ENCODE peak calls at places on chromosomes 7 and 10, in five cellular contexts. L is CD4-positive, alpha-beta T cell; D is left kidney; X is NCI-H1092 treated with DMSO at 0.1 percent for 48 hours; I is fibroblast of gingiva. T is an unnamed sample.

GRCh38 chr10:97792058-97792721 is 20.4 kb upstream of the SFRP5 start:
- DNase-seq in I (peak; percentile 37), X (peak; percentile 30), L (peak; percentile 68), D (peak; percentile 80), T (peak; percentile 83)

GRCh38 chr7:67440321-67440720 is 443.7 kb downstream of the TYW1 start:
- DNase-seq in L (no peak), I (no peak), X (no peak), D (no peak), T (no peak)

GRCh38 chr7:22782616-22783232 is 39.9 kb downstream of the TOMM7 start:
- DNase-seq in I (peak; percentile 33), D (peak; percentile 54), L (peak; percentile 65), X (peak; percentile 67), T (peak; percentile 49)

GRCh38 chr10:101301111-101301731 is 52.7 kb upstream of the BTRC start:
- DNase-seq in I (no peak), L (peak; percentile 18), X (peak; percentile 36), D (peak; percentile 54), T (no peak)

GRCh38 chr7:155170331-155170730 is 100.2 kb downstream of the HTR5A start:
- DNase-seq in X (no peak), L (no peak), D (no peak), I (no peak), T (no peak)

GRCh38 chr7:158684329-158684728 is 20.3 kb downstream of the NCAPG2 start:
- DNase-seq in D (no peak), L (no peak), I (peak; percentile 56), X (no peak), T (peak; percentile 75)

GRCh38 chr7:102938679-102939078 is 25.9 kb downstream of the LRRC17 start:
- DNase-seq in X (no peak), I (no peak), D (no peak), L (no peak), T (no peak)

GRCh38 chr10:126867567-126868365 is 37.5 kb upstream of the DOCK1 start:
- DNase-seq in L (no peak), X (no peak), D (no peak), I (peak; percentile 98), T (peak; percentile 95)

GRCh38 chr10:21534611-21535493 is 820 bp downstream of the MLLT10 start:
- DNase-seq in I (peak; percentile 52), D (peak; percentile 88), X (peak; percentile 48), L (peak; percentile 38), T (peak; percentile 73)

GRCh38 chr7:32070406-32071360 is at the start of gene PDE1C:
- DNase-seq in X (peak; percentile 61), D (peak; percentile 76), L (no peak), I (no peak), T (peak; percentile 67)

GRCh38 chr7:93427107-93427506 is 147.4 kb downstream of the CALCR start:
- DNase-seq in X (no peak), I (no peak), D (no peak), L (no peak), T (no peak)

GRCh38 chr7:43205171-43205795 is 92.8 kb downstream of the HECW1 start:
- DNase-seq in D (no peak), X (no peak), I (no peak), L (no peak), T (no peak)

GRCh38 chr7:44173911-44174693 is 15.1 kb downstream of the GCK start:
- DNase-seq in I (no peak), L (no peak), X (no peak), D (no peak), T (no peak)

GRCh38 chr7:102303669-102304422 is 17.2 kb downstream of the SH2B2 start:
- DNase-seq in D (no peak), L (no peak), I (no peak), X (no peak), T (no peak)

GRCh38 chr7:28666144-28666543 is 253.8 kb downstream of the CREB5 start:
- DNase-seq in D (no peak), X (no peak), I (no peak), L (no peak), T (peak; percentile 26)

GRCh38 chr7:155669717-155670505 is 25.4 kb downstream of the RBM33 start:
- DNase-seq in L (no peak), I (peak; percentile 64), D (no peak), X (no peak), T (peak; percentile 39)

GRCh38 chr7:45702751-45703150 is 128.6 kb downstream of the ADCY1 start:
- DNase-seq in L (no peak), X (no peak), I (no peak), D (no peak), T (no peak)

GRCh38 chr7:115827305-115828045 is 203.1 kb downstream of the TFEC start:
- DNase-seq in D (no peak), I (no peak), L (no peak), X (no peak), T (no peak)

GRCh38 chr10:110914411-110914810 is 4.6 kb downstream of the BBIP1 start:
- DNase-seq in X (no peak), L (no peak), D (no peak), I (peak; percentile 46), T (no peak)

GRCh38 chr7:139851770-139852481 is 22.9 kb downstream of the TBXAS1 start:
- DNase-seq in L (no peak), D (no peak), X (no peak), I (no peak), T (no peak)

GRCh38 chr7:100109521-100110163 is 8.2 kb downstream of the AP4M1 start:
- DNase-seq in I (no peak), L (no peak), X (no peak), D (no peak), T (no peak)

GRCh38 chr10:91987397-91988037 is 63.9 kb downstream of the BTAF1 start:
- DNase-seq in L (no peak), I (no peak), X (no peak), D (no peak), T (no peak)

GRCh38 chr10:103676058-103676785 is 179.2 kb downstream of the SH3PXD2A start:
- DNase-seq in I (peak; percentile 87), D (no peak), X (no peak), L (no peak), T (peak; percentile 82)

GRCh38 chr10:24722676-24723385 is 856 bp downstream of the ARHGAP21 start:
- DNase-seq in I (peak; percentile 56), D (peak; percentile 84), X (peak; percentile 20), L (peak; percentile 28), T (peak; percentile 86)

GRCh38 chr10:12348341-12348869 is 942 bp upstream of the CAMK1D start:
- DNase-seq in D (peak; percentile 50), X (no peak), I (no peak), L (no peak), T (no peak)

GRCh38 chr7:94231333-94231732 is 163.4 kb upstream of the COL1A2 start:
- DNase-seq in I (no peak), L (no peak), X (no peak), D (no peak), T (no peak)

GRCh38 chr7:101169838-101170531 is 4.6 kb upstream of the VGF start:
- DNase-seq in L (peak; percentile 72), D (peak; percentile 89), I (peak; percentile 55), X (peak; percentile 69), T (peak; percentile 87)

GRCh38 chr7:20214787-20215669 is 2.2 kb downstream of the MACC1 start:
- DNase-seq in D (no peak), L (no peak), I (no peak), X (no peak), T (no peak)

GRCh38 chr7:116782177-116782711 is 80.1 kb upstream of the CAPZA2 start:
- DNase-seq in I (peak; percentile 90), L (no peak), X (no peak), D (no peak), T (peak; percentile 88)

GRCh38 chr10:3782456-3783312 is 2.3 kb downstream of the KLF6 start:
- DNase-seq in X (no peak), I (peak; percentile 94), L (peak; percentile 53), D (peak; percentile 73), T (peak; percentile 94)

GRCh38 chr10:511101-511848 is 178.2 kb downstream of the DIP2C start:
- DNase-seq in D (peak; percentile 97), L (peak; percentile 74), X (peak; percentile 26), I (peak; percentile 95), T (peak; percentile 96)

GRCh38 chr7:114879554-114879953 is 42.3 kb upstream of the MDFIC start:
- DNase-seq in L (no peak), I (peak; percentile 93), X (no peak), D (no peak), T (peak; percentile 74)

GRCh38 chr10:62616885-62617635 is 187.5 kb upstream of the ADO start:
- DNase-seq in I (no peak), X (no peak), L (no peak), D (no peak), T (no peak)

GRCh38 chr10:77712207-77712606 is 74.6 kb upstream of the KCNMA1 start:
- DNase-seq in L (no peak), D (no peak), X (no peak), I (no peak), T (no peak)

GRCh38 chr10:70299876-70300275 is 16.1 kb upstream of the NPFFR1 start:
- DNase-seq in L (no peak), I (no peak), X (no peak), D (no peak), T (no peak)

GRCh38 chr10:120400601-120401000 is 56.4 kb upstream of the PLPP4 start:
- DNase-seq in I (no peak), D (no peak), X (no peak), L (no peak), T (no peak)

GRCh38 chr7:151518105-151518780 is 1.5 kb downstream of the RHEB start:
- DNase-seq in L (peak; percentile 26), I (peak; percentile 40), X (peak; percentile 45), D (peak; percentile 64), T (peak; percentile 69)

GRCh38 chr7:111067682-111068081 is 23.2 kb upstream of the LRRN3 start:
- DNase-seq in L (no peak), D (no peak), X (no peak), I (no peak), T (no peak)

T was measured in adipocyte.